ENCODE peak calls at places on chromosome 22, in six cellular contexts. V is foreskin keratinocyte, L is endothelial cell, J is LoVo, W is T-cell, E is C1 segment of cervical spinal cord. X is an unnamed sample.

GRCh38 chr22:22449819-22450218 is 58.7 kb downstream of the ZNF280B start:
- DNase-seq in L (no peak), E (no peak), J (no peak), W (no peak), V (no peak), X (no peak)

GRCh38 chr22:36568846-36569245 is 39.9 kb upstream of the EIF3D start:
- DNase-seq in E (no peak), W (no peak), L (no peak), V (no peak), J (no peak), X (no peak)

GRCh38 chr22:22696104-22696503 is 51.7 kb downstream of the GGTLC2 start:
- DNase-seq in J (no peak), E (no peak), L (no peak), V (no peak), W (no peak), X (no peak)

GRCh38 chr22:37607912-37608476 is 640 bp upstream of the GGA1 start:
- DNase-seq in E (no peak), V (no peak), J (no peak), W (no peak), L (no peak), X (no peak)

GRCh38 chr22:46861968-46862367 is 99.5 kb downstream of the TBC1D22A start:
- DNase-seq in L (no peak), E (no peak), W (no peak), J (no peak), V (no peak), X (no peak)

GRCh38 chr22:17890245-17890671 is 116.0 kb upstream of the BID start:
- DNase-seq in E (no peak), L (no peak), J (peak; percentile 3), V (no peak), W (no peak), X (peak; percentile 74)

GRCh38 chr22:22201925-22202343 is 42.7 kb upstream of the VPREB1 start:
- DNase-seq in E (no peak), V (no peak), J (no peak), W (no peak), L (no peak), X (no peak)

GRCh38 chr22:31857247-31857646 is 87.1 kb upstream of the YWHAH start:
- DNase-seq in E (no peak), W (no peak), J (no peak), V (no peak), L (peak; percentile 41), X (no peak)

GRCh38 chr22:19490628-19491230 is 11.0 kb downstream of the CDC45 start:
- DNase-seq in V (no peak), E (no peak), W (no peak), L (no peak), J (no peak), X (no peak)

GRCh38 chr22:36245805-36246356 is 6.6 kb upstream of the APOL2 start:
- DNase-seq in V (no peak), L (no peak), J (no peak), W (no peak), E (no peak), X (no peak)

GRCh38 chr22:19869497-19870152 is 15.0 kb upstream of the GNB1L start:
- DNase-seq in E (no peak), L (no peak), W (no peak), J (no peak), V (no peak), X (no peak)

GRCh38 chr22:39184586-39185577 is 32.4 kb upstream of the CBX7 start:
- DNase-seq in E (no peak), W (no peak), J (no peak), V (no peak), L (no peak), X (no peak)

GRCh38 chr22:46116491-46116958 is 33.8 kb upstream of the PPARA start:
- DNase-seq in E (peak; percentile 94), J (peak; percentile 83), L (peak; percentile 97), V (no peak), W (peak; percentile 84), X (peak; percentile 85)

GRCh38 chr22:29625090-29625825 is 21.8 kb downstream of the NF2 start:
- DNase-seq in E (no peak), V (no peak), W (peak; percentile 34), L (peak; percentile 31), J (peak; percentile 67), X (peak; percentile 54)

GRCh38 chr22:49855491-49855911 is 1.9 kb downstream of the ZBED4 start:
- DNase-seq in W (no peak), J (no peak), L (no peak), E (no peak), V (no peak), X (peak; percentile 49)

GRCh38 chr22:24060375-24060788 is 49.3 kb downstream of the CABIN1 start:
- DNase-seq in E (no peak), L (no peak), J (no peak), W (no peak), V (no peak), X (no peak)

GRCh38 chr22:46936378-46936916 is 174.0 kb downstream of the TBC1D22A start:
- DNase-seq in V (no peak), W (no peak), E (no peak), J (no peak), L (no peak), X (no peak)

GRCh38 chr22:36194971-36195370 is 6.6 kb downstream of the APOL4 start:
- DNase-seq in V (peak; percentile 7), E (peak; percentile 44), W (peak; percentile 27), J (peak; percentile 5), L (peak; percentile 67), X (peak; percentile 71)

GRCh38 chr22:32080904-32081303 is 37.8 kb downstream of the SLC5A1 start:
- DNase-seq in J (peak; percentile 62), E (no peak), L (peak; percentile 12), W (peak; percentile 8), V (peak; percentile 30), X (peak; percentile 59)

GRCh38 chr22:45859231-45860161 is 117.5 kb downstream of the WNT7B start:
- DNase-seq in V (no peak), W (no peak), L (no peak), E (no peak), J (no peak), X (no peak)

GRCh38 chr22:31626427-31627150 is 35.4 kb downstream of the PISD start:
- DNase-seq in L (no peak), W (no peak), J (no peak), E (no peak), V (no peak), X (peak; percentile 58)

GRCh38 chr22:16601437-16602223 is 9.0 kb upstream of the CCT8L2 start:
- DNase-seq in E (peak; percentile 24), L (no peak), J (no peak), V (no peak), W (no peak), X (no peak)

GRCh38 chr22:21975273-21975672 is 7.3 kb downstream of the TOP3B start:
- DNase-seq in J (no peak), W (no peak), L (no peak), V (no peak), E (no peak), X (no peak)

GRCh38 chr22:23804781-23805291 is 18.1 kb downstream of the SMARCB1 start:
- DNase-seq in W (no peak), J (no peak), V (no peak), E (no peak), L (no peak), X (no peak)

GRCh38 chr22:29128891-29129643 is 56.2 kb downstream of the KREMEN1 start:
- DNase-seq in E (no peak), V (no peak), W (no peak), J (no peak), L (no peak), X (no peak)

GRCh38 chr22:39238124-39238466 is 6.7 kb downstream of the PDGFB start:
- DNase-seq in J (no peak), W (no peak), L (no peak), E (no peak), V (no peak), X (no peak)

GRCh38 chr22:30474683-30475424 is 3.0 kb upstream of the SEC14L3 start:
- DNase-seq in V (no peak), J (no peak), W (peak; percentile 35), L (no peak), E (no peak), X (peak; percentile 36)

GRCh38 chr22:26170795-26171194 is 1.5 kb downstream of the SEZ6L start:
- DNase-seq in L (peak; percentile 52), V (no peak), J (no peak), W (no peak), E (peak; percentile 20), X (no peak)

GRCh38 chr22:43567691-43568308 is 156.0 kb downstream of the MPPED1 start:
- DNase-seq in W (no peak), V (no peak), L (no peak), E (no peak), J (no peak), X (no peak)